ENCODE peak calls at places on chromosomes 1 and 21, in ten cellular contexts. K is lower lobe of right lung, M is body of pancreas, C is adrenal gland, J is cardiac muscle cell, U is Panc1, N is fibroblast of lung, V is esophagus squamous epithelium, I is K562, D is MM.1S. W is an unnamed sample.

GRCh38 chr1:78045850-78046778 is at the start of gene GIPC2:
- DNase-seq in K (peak; percentile 46), I (no peak), D (no peak), C (peak; percentile 50), U (no peak), N (peak; percentile 43), M (peak; percentile 62), V (no peak), J (peak; percentile 31), W (no peak)

GRCh38 chr1:44380666-44381177 is 24.3 kb upstream of the RNF220 start:
- DNase-seq in U (no peak), C (no peak), V (no peak), I (no peak), N (no peak), J (no peak), D (no peak), M (no peak), K (no peak), W (no peak)

GRCh38 chr1:117178756-117179155 is 32.0 kb downstream of the VTCN1 start:
- DNase-seq in C (no peak), D (no peak), U (no peak), J (no peak), V (no peak), K (no peak), I (no peak), N (peak; percentile 37), M (no peak), W (no peak)

GRCh38 chr1:94646151-94646643 is 104.6 kb upstream of the F3 start:
- DNase-seq in J (peak; percentile 86), K (no peak), D (no peak), N (peak; percentile 96), C (no peak), M (no peak), I (no peak), U (no peak), V (no peak), W (no peak)

GRCh38 chr1:206788487-206789050 is 16.3 kb upstream of the IL10 start:
- DNase-seq in U (no peak), N (no peak), I (no peak), J (no peak), V (no peak), K (no peak), C (no peak), D (no peak), M (no peak), W (no peak)

GRCh38 chr1:186093437-186093836 is 281.6 kb downstream of the TPR start:
- DNase-seq in M (no peak), J (peak; percentile 58), I (no peak), D (no peak), V (no peak), U (no peak), K (no peak), C (peak; percentile 28), N (peak; percentile 44), W (no peak)

GRCh38 chr1:162943627-162944026 is 82.7 kb upstream of the CCDC190 start:
- DNase-seq in C (no peak), I (no peak), D (no peak), V (no peak), N (peak; percentile 31), U (no peak), M (no peak), J (no peak), K (no peak), W (no peak)

GRCh38 chr1:51729156-51729823 is 112.4 kb downstream of the OSBPL9 start:
- DNase-seq in C (peak; percentile 96), V (peak; percentile 72), D (peak; percentile 98), J (peak; percentile 95), N (peak; percentile 92), I (peak; percentile 100), M (peak; percentile 96), U (peak; percentile 67), K (peak; percentile 96), W (peak; percentile 58)

GRCh38 chr1:17596651-17597509 is 57.4 kb downstream of the ARHGEF10L start:
- DNase-seq in C (no peak), J (no peak), V (no peak), D (no peak), N (no peak), K (no peak), I (no peak), U (no peak), M (no peak), W (no peak)

GRCh38 chr1:94757931-94758330 is 62.2 kb upstream of the SLC44A3 start:
- DNase-seq in J (peak; percentile 94), D (no peak), N (peak; percentile 45), U (no peak), M (peak; percentile 27), K (no peak), I (no peak), C (peak; percentile 54), V (no peak), W (no peak)

GRCh38 chr1:113982955-113983742 is 3.9 kb downstream of the OLFML3 start:
- DNase-seq in U (no peak), C (no peak), D (no peak), M (no peak), N (no peak), I (no peak), V (no peak), J (no peak), K (no peak), W (no peak)
- H3K4me3 ChIP-seq in U (no peak overlapping the region), C (no peak overlapping the region), D (no peak overlapping the region), M (no peak overlapping the region), N (peak overlapping the region; percentile 52), I (no peak overlapping the region), V (peak overlapping the region; percentile 40), J (no peak overlapping the region), K (peak overlapping the region; percentile 39), W (peak overlapping the region; percentile 47)

DNA sequence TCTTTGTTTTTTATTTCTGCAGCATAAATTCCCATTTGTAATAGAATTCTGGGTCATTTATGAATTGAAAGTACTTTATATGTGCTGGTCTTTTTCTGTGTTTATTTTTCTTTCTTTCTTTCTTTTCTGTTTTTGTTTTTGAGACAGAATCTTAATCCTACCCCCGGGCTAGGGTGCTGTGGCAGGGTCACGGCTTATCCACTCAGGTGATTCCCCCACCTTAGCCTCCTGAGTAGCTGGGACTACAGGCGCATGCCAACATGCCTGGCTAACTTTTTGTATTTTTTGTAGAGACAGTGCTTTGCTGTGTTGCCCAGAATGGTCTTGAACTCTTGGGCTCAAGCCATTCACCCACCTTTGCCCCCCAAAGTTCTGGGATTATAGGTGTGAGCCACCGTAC is 18.7 kb downstream of the RAP1A start:
- DNase-seq in D (no peak), J (no peak), N (no peak), I (no peak), M (no peak), U (no peak), K (no peak), C (no peak), V (no peak), W (no peak)
- H3K27ac ChIP-seq in D (no peak overlapping the region), J (no peak overlapping the region), N (no peak overlapping the region), I (no peak overlapping the region), M (no peak overlapping the region), U (no peak overlapping the region), K (no peak overlapping the region), C (no peak overlapping the region), V (no peak overlapping the region), W (no peak overlapping the region)

GRCh38 chr21:17819878-17820232 is 699 bp upstream of the C21orf91 start:
- DNase-seq in D (peak; percentile 80), M (no peak), V (no peak), I (peak; percentile 68), K (no peak), J (no peak), N (no peak), C (no peak), U (no peak), W (peak; percentile 53)
- TF ChIP-seq CTCF in D (no peak), M (no peak), V (no peak), I (no peak), K (no peak), J (no peak), N (no peak), C (no peak), U (no peak), W (no peak)

DNA sequence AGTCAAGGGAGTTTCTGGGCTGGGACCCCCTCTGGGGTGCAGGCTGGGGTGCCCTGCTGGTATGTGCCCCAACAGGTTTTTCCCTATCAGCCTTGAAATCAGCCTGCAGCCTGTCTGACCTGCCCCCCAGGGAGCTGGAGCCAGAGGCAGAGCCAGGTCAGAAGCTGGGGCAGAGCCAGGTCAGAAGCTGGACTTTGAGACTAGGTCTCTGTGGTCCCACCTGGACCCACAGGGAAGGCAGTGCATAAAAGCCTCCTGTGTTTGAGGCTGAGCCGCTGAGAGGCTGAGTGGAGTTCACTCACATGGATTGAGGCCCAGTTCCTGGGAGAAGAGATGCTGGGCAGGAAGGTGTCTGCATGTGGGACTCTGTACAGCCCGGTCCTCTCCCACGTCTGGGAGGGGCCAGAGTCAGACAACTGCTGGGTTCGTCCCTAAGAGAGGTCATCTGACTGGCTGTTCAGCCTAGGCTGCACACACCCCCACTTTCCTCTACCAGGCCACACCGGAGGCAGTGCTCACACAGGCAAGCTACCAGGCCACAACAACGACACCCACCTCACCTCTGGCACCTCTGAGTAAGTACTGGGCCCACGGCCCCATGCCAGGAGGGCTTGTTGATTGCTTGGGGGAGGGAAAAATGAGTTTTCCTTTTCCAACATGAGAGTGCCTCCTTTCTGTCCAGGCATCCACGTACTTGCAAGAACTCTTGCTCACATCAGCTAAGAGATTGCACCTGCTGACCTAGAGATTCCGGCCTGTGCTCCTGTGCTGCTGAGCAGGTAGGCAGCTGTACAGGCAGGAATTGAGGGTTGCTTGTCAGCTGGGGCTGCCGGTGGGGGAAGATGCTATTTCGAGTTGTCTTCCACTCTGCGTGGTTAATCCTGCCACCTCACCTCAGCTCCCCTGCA is at the start of gene ANXA9:
- DNase-seq in N (no peak), D (peak; percentile 27), U (no peak), V (no peak), J (no peak), K (no peak), C (no peak), M (peak; percentile 73), I (peak; percentile 78), W (no peak)
- H3K4me3 ChIP-seq in N (no peak within 1 kb of the TSS), D (no peak within 1 kb of the TSS), U (no peak within 1 kb of the TSS), V (no peak within 1 kb of the TSS), J (no peak within 1 kb of the TSS), K (no peak within 1 kb of the TSS), C (no peak within 1 kb of the TSS), M (no peak within 1 kb of the TSS), I (no peak within 1 kb of the TSS), W (no peak within 1 kb of the TSS)

DNA sequence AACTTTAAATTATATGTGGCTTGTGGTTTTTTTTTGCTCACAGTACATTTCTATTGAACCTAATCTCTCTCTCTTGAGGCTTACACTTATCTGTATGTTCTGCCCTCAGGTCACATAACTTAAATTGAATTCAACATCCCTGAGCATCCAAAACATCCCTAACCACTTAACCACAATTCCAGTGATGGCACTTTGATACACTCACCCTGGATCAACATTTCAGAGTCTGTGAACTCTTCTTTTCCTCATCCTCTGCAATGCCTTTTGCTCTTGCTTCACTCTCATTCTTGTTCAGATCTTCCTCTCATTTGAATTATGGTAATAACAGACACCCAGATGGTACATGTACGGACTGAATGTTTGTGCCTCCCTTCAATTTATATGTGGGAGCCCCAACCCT is 33.5 kb downstream of the PTGER3 start:
- DNase-seq in C (no peak), I (no peak), V (no peak), J (peak; percentile 56), K (no peak), M (no peak), U (no peak), N (peak; percentile 26), D (no peak), W (no peak)
- H3K27ac ChIP-seq in C (no peak overlapping the region), I (no peak overlapping the region), V (no peak overlapping the region), J (no peak overlapping the region), K (no peak overlapping the region), M (no peak overlapping the region), U (no peak overlapping the region), N (no peak overlapping the region), D (no peak overlapping the region), W (no peak overlapping the region)